ENCODE peak calls at places on chromosome 1, in four cellular contexts. D is memory B cell; R is CD4-positive, alpha-beta T cell; M is DMS79. A is an unnamed sample.

GRCh38 chr1:200226268-200226968 is 183.4 kb downstream of the ZNF281 start:
- DNase-seq in R (no peak), M (no peak), D (no peak), A (no peak)

GRCh38 chr1:85654066-85654782 is 54.0 kb downstream of the ZNHIT6 start:
- DNase-seq in D (no peak), M (no peak), R (no peak), A (no peak)

GRCh38 chr1:20430355-20431290 is 55.4 kb downstream of the CAMK2N1 start:
- DNase-seq in D (peak), M (no peak), R (peak), A (peak)

GRCh38 chr1:2555634-2556276 is 416 bp upstream of the TNFRSF14 start:
- DNase-seq in M (peak), R (peak), D (peak), A (no peak)

GRCh38 chr1:47594627-47595026 is 156.8 kb downstream of the FOXD2 start:
- DNase-seq in R (no peak), M (no peak), D (no peak), A (no peak)

GRCh38 chr1:19485362-19486187 is at the start of gene CAPZB:
- DNase-seq in M (peak), R (peak), D (peak), A (peak)

GRCh38 chr1:230066036-230066435 is 1.0 kb upstream of the GALNT2 start:
- DNase-seq in D (no peak), R (no peak), M (no peak), A (no peak)

GRCh38 chr1:43034195-43034658 is 75.6 kb upstream of the SLC2A1 start:
- DNase-seq in R (no peak), D (no peak), M (no peak), A (no peak)

GRCh38 chr1:71473331-71473730 is 392.5 kb upstream of the ZRANB2 start:
- DNase-seq in M (no peak), R (no peak), D (no peak), A (no peak)

GRCh38 chr1:90317628-90318027 is 322.7 kb downstream of the ZNF326 start:
- DNase-seq in R (no peak), D (no peak), M (no peak), A (no peak)

GRCh38 chr1:91501527-91501859 is 842 bp downstream of the CDC7 start:
- DNase-seq in M (peak), D (no peak), R (no peak), A (peak)

GRCh38 chr1:163730366-163730765 is 408.6 kb downstream of the NUF2 start:
- DNase-seq in R (no peak), D (no peak), M (no peak), A (no peak)

GRCh38 chr1:109368464-109368863 is 29.3 kb downstream of the SORT1 start:
- DNase-seq in M (no peak), D (no peak), R (no peak), A (no peak)

GRCh38 chr1:119853155-119853554 is 41.9 kb upstream of the REG4 start:
- DNase-seq in R (no peak), D (no peak), M (no peak), A (no peak)

GRCh38 chr1:61839702-61840101 is 97.4 kb downstream of the PATJ start:
- DNase-seq in D (no peak), M (no peak), R (no peak), A (no peak)

GRCh38 chr1:47418122-47418521 is 2.0 kb downstream of the FOXE3 start:
- DNase-seq in M (no peak), D (no peak), R (no peak), A (no peak)

GRCh38 chr1:21781971-21782867 is 730 bp downstream of the USP48 start:
- DNase-seq in D (peak), R (peak), M (peak), A (peak)